ENCODE peak calls at places on chromosomes 16 and 17, in nine cellular contexts. B is memory B cell; Z is epithelial cell of esophagus; A is left ventricle myocardium inferior; L is hypothalamus; W is activated naive CD8-positive, alpha-beta T cell treated with anti-CD3 and anti-CD28 coated beads for 36 hours; N is HT1080; C is pancreas; O is stimulated activated CD4-positive, alpha-beta T cell treated with anti-CD3 and anti-CD28 coated beads, Interleukin-4, amount 100 ng/mL, for 1 hour. P is an unnamed sample.

GRCh38 chr16:66599726-66600125 is 4.8 kb upstream of the CMTM3 start:
- DNase-seq in B (no peak), Z (no peak), A (no peak), L (no peak), W (no peak), N (no peak), C (no peak), O (no peak), P (no peak)

GRCh38 chr17:57810740-57811632 is 38.9 kb downstream of the MRPS23 start:
- DNase-seq in B (no peak), Z (no peak), A (peak; percentile 61), L (peak; percentile 9), W (no peak), N (peak; percentile 63), C (no peak), O (no peak), P (no peak)

GRCh38 chr16:15765880-15766279 is 90.9 kb downstream of the MYH11 start:
- DNase-seq in B (peak; percentile 73), Z (peak; percentile 41), A (no peak), L (no peak), W (peak; percentile 19), N (no peak), C (no peak), O (no peak), P (peak; percentile 15)

GRCh38 chr16:85496145-85496544 is 117.0 kb upstream of the GSE1 start:
- DNase-seq in B (no peak), Z (no peak), A (no peak), L (no peak), W (no peak), N (no peak), C (no peak), O (no peak), P (no peak)

GRCh38 chr16:65124596-65124995 is 2.7 kb upstream of the CDH11 start:
- DNase-seq in B (no peak), Z (no peak), A (no peak), L (no peak), W (no peak), N (no peak), C (no peak), O (no peak), P (no peak)

GRCh38 chr16:3486506-3487215 is 8.6 kb downstream of the C16orf90 start:
- DNase-seq in B (no peak), Z (no peak), A (no peak), L (no peak), W (no peak), N (no peak), C (no peak), O (no peak), P (no peak)

GRCh38 chr16:73126453-73126853 is 78.5 kb upstream of the ZFHX3 start:
- DNase-seq in B (no peak), Z (peak; percentile 72), A (peak; percentile 53), L (no peak), W (no peak), N (no peak), C (no peak), O (no peak), P (no peak)

GRCh38 chr17:79038545-79039135 is 14.7 kb downstream of the C1QTNF1 start:
- DNase-seq in B (no peak), Z (peak; percentile 94), A (no peak), L (no peak), W (no peak), N (peak; percentile 86), C (peak; percentile 30), O (no peak), P (no peak)

GRCh38 chr17:55746466-55746865 is 4.4 kb upstream of the PCTP start:
- DNase-seq in B (no peak), Z (no peak), A (no peak), L (no peak), W (no peak), N (no peak), C (no peak), O (no peak), P (no peak)

GRCh38 chr17:45750779-45751440 is 33.2 kb upstream of the CRHR1 start:
- DNase-seq in B (no peak), Z (no peak), A (no peak), L (no peak), W (no peak), N (no peak), C (no peak), O (no peak), P (no peak)

GRCh38 chr17:64373722-64374121 is 16.9 kb downstream of the PECAM1 start:
- DNase-seq in B (no peak), Z (no peak), A (no peak), L (no peak), W (no peak), N (no peak), C (no peak), O (no peak), P (no peak)

GRCh38 chr17:40558651-40559015 is 6.6 kb downstream of the CCR7 start:
- DNase-seq in B (no peak), Z (no peak), A (no peak), L (no peak), W (no peak), N (no peak), C (no peak), O (no peak), P (no peak)